ENCODE peak calls at places on chromosomes 13 and 19, in five cellular contexts. One of them, this sample, is unnamed.

GRCh38 chr13:100946588-100946987 is 272.0 kb upstream of the TMTC4 start:
- ATAC-seq in HepG2: no peak
- ATAC-seq in upper lobe of right lung: no peak
- ATAC-seq in left cardiac atrium: no peak
- ATAC-seq in HCT116: no peak
- ATAC-seq in this sample: no peak

GRCh38 chr19:19106061-19106551 is 32.2 kb downstream of the TMEM161A start:
- ATAC-seq in HepG2: no peak
- ATAC-seq in upper lobe of right lung: no peak
- ATAC-seq in left cardiac atrium: peak; percentile 65
- ATAC-seq in HCT116: peak; percentile 0
- ATAC-seq in this sample: peak; percentile 3

GRCh38 chr19:18506545-18506944 is 15.3 kb downstream of the ELL start:
- ATAC-seq in HepG2: no peak
- ATAC-seq in upper lobe of right lung: no peak
- ATAC-seq in left cardiac atrium: no peak
- ATAC-seq in HCT116: no peak
- ATAC-seq in this sample: no peak

GRCh38 chr19:54478677-54479266 is 5.7 kb upstream of the CDC42EP5 start:
- ATAC-seq in HepG2: peak; percentile 56
- ATAC-seq in upper lobe of right lung: peak; percentile 62
- ATAC-seq in left cardiac atrium: peak; percentile 21
- ATAC-seq in HCT116: peak; percentile 68
- ATAC-seq in this sample: peak; percentile 34

GRCh38 chr19:55255618-55256423 is 3.0 kb downstream of the PPP6R1 start:
- ATAC-seq in HepG2: no peak
- ATAC-seq in upper lobe of right lung: no peak
- ATAC-seq in left cardiac atrium: no peak
- ATAC-seq in HCT116: no peak
- ATAC-seq in this sample: no peak

GRCh38 chr13:25167775-25168174 is 4.3 kb downstream of the AMER2 start:
- ATAC-seq in HepG2: no peak
- ATAC-seq in upper lobe of right lung: no peak
- ATAC-seq in left cardiac atrium: no peak
- ATAC-seq in HCT116: no peak
- ATAC-seq in this sample: no peak

GRCh38 chr19:49111218-49111998 is 2.8 kb upstream of the LIN7B start:
- ATAC-seq in HepG2: no peak
- ATAC-seq in upper lobe of right lung: no peak
- ATAC-seq in left cardiac atrium: no peak
- ATAC-seq in HCT116: no peak
- ATAC-seq in this sample: no peak

GRCh38 chr19:5870986-5871394 is 650 bp upstream of the FUT5 start:
- ATAC-seq in HepG2: peak; percentile 92
- ATAC-seq in upper lobe of right lung: no peak
- ATAC-seq in left cardiac atrium: no peak
- ATAC-seq in HCT116: no peak
- ATAC-seq in this sample: no peak

GRCh38 chr19:18021121-18021755 is 13.3 kb downstream of the ARRDC2 start:
- ATAC-seq in HepG2: peak; percentile 16
- ATAC-seq in upper lobe of right lung: peak; percentile 40
- ATAC-seq in left cardiac atrium: peak; percentile 67
- ATAC-seq in HCT116: peak; percentile 32
- ATAC-seq in this sample: peak; percentile 33

GRCh38 chr19:38975214-38975860 is at the start of gene FBXO17:
- ATAC-seq in HepG2: peak; percentile 74
- ATAC-seq in upper lobe of right lung: peak; percentile 87
- ATAC-seq in left cardiac atrium: peak; percentile 95
- ATAC-seq in HCT116: peak; percentile 83
- ATAC-seq in this sample: peak; percentile 50

GRCh38 chr19:45113628-45114027 is 20.6 kb downstream of the PPP1R37 start:
- ATAC-seq in HepG2: peak; percentile 61
- ATAC-seq in upper lobe of right lung: peak; percentile 36
- ATAC-seq in left cardiac atrium: no peak
- ATAC-seq in HCT116: no peak
- ATAC-seq in this sample: peak; percentile 27

GRCh38 chr13:107099661-107100060 is 531.7 kb upstream of the ARGLU1 start:
- ATAC-seq in HepG2: no peak
- ATAC-seq in upper lobe of right lung: no peak
- ATAC-seq in left cardiac atrium: no peak
- ATAC-seq in HCT116: no peak
- ATAC-seq in this sample: no peak

GRCh38 chr19:30564551-30565011 is 192.4 kb downstream of the ZNF536 start:
- ATAC-seq in HepG2: no peak
- ATAC-seq in upper lobe of right lung: no peak
- ATAC-seq in left cardiac atrium: no peak
- ATAC-seq in HCT116: no peak
- ATAC-seq in this sample: no peak

GRCh38 chr13:52809310-52809769 is 39.1 kb downstream of the PCDH8 start:
- ATAC-seq in HepG2: peak; percentile 97
- ATAC-seq in upper lobe of right lung: peak; percentile 92
- ATAC-seq in left cardiac atrium: peak; percentile 53
- ATAC-seq in HCT116: peak; percentile 99
- ATAC-seq in this sample: no peak

This sample was measured in esophagus mucosa.